ENCODE peak calls at places on chromosomes 5 and 9, in six cellular contexts. M, L, Q, F, B and G are unnamed samples.

GRCh38 chr5:57887851-57888621 is 405.4 kb upstream of the ACTBL2 start:
- DNase-seq in M (no peak), L (peak), Q (peak), F (peak), B (peak), G (peak)

GRCh38 chr5:96595300-96596090 is 66.7 kb upstream of the CAST start:
- DNase-seq in M (no peak), L (peak), Q (no peak), F (no peak), B (no peak), G (no peak)

GRCh38 chr9:15722888-15723287 is 170.0 kb downstream of the CCDC171 start:
- DNase-seq in M (no peak), L (no peak), Q (peak), F (no peak), B (peak), G (peak)

GRCh38 chr9:133961226-133962165 is 30.6 kb downstream of the VAV2 start:
- DNase-seq in M (peak), L (no peak), Q (no peak), F (no peak), B (no peak), G (no peak)

GRCh38 chr5:36073595-36074216 is 7.0 kb upstream of the UGT3A2 start:
- DNase-seq in M (no peak), L (peak), Q (peak), F (peak), B (no peak), G (peak)

GRCh38 chr9:69976165-69976564 is 67.5 kb upstream of the MAMDC2 start:
- DNase-seq in M (no peak), L (no peak), Q (peak), F (no peak), B (peak), G (no peak)

GRCh38 chr5:81021486-81021885 is 61.3 kb downstream of the RASGRF2 start:
- DNase-seq in M (no peak), L (no peak), Q (peak), F (no peak), B (peak), G (no peak)

GRCh38 chr5:59149271-59149670 is 566.4 kb downstream of the RAB3C start:
- DNase-seq in M (no peak), L (no peak), Q (no peak), F (no peak), B (peak), G (no peak)